ENCODE peak calls at places on chromosome 4, in ten cellular contexts. Y, D, C, T, P, R, A, E, N and H are unnamed samples.

GRCh38 chr4:3707423-3708102 is 58.6 kb upstream of the ADRA2C start:
- DNase-seq in T (no peak), E (no peak), Y (no peak), C (no peak), R (no peak), N (no peak), P (no peak), A (no peak), D (no peak), H (no peak)

GRCh38 chr4:24380953-24381506 is 203.3 kb downstream of the DHX15 start:
- DNase-seq in T (no peak), D (no peak), E (no peak), A (no peak), N (no peak), R (no peak), P (peak; percentile 73), C (no peak), Y (no peak), H (peak; percentile 73)

GRCh38 chr4:79030973-79031372 is 91.7 kb upstream of the PAQR3 start:
- DNase-seq in E (no peak), T (no peak), P (no peak), Y (no peak), R (no peak), N (no peak), C (no peak), A (no peak), D (no peak), H (no peak)

GRCh38 chr4:81196126-81196650 is 18.8 kb downstream of the PRKG2 start:
- DNase-seq in E (no peak), N (no peak), D (no peak), R (no peak), P (no peak), C (no peak), A (no peak), Y (no peak), T (no peak), H (no peak)

GRCh38 chr4:36024901-36025610 is 219.3 kb downstream of the ARAP2 start:
- DNase-seq in N (no peak), R (no peak), T (no peak), Y (no peak), D (no peak), P (no peak), E (no peak), A (no peak), C (no peak), H (peak; percentile 18)

GRCh38 chr4:16284050-16284449 is 57.8 kb upstream of the TAPT1 start:
- DNase-seq in E (no peak), P (no peak), C (no peak), A (no peak), N (no peak), Y (no peak), T (no peak), R (no peak), D (no peak), H (no peak)

GRCh38 chr4:168496834-168497233 is at the start of gene PALLD:
- DNase-seq in R (no peak), Y (peak; percentile 20), C (no peak), N (no peak), E (no peak), T (no peak), P (peak; percentile 59), D (no peak), A (no peak), H (peak; percentile 50)

GRCh38 chr4:165971446-165971845 is 98.4 kb downstream of the TLL1 start:
- DNase-seq in R (no peak), P (no peak), C (no peak), E (no peak), A (no peak), N (no peak), Y (no peak), D (no peak), T (no peak), H (no peak)

GRCh38 chr4:124139044-124139443 is 573.5 kb downstream of the ANKRD50 start:
- DNase-seq in Y (no peak), E (no peak), D (no peak), P (peak; percentile 8), T (no peak), C (no peak), N (no peak), R (no peak), A (no peak), H (peak; percentile 85)

GRCh38 chr4:77798385-77798784 is 20.8 kb downstream of the CNOT6L start:
- DNase-seq in P (no peak), N (no peak), T (no peak), D (no peak), E (no peak), Y (no peak), C (no peak), A (no peak), R (no peak), H (no peak)

GRCh38 chr4:2482693-2483092 is 13.8 kb downstream of the RNF4 start:
- DNase-seq in T (no peak), C (no peak), Y (no peak), E (peak; percentile 50), N (no peak), D (no peak), R (no peak), A (no peak), P (peak; percentile 30), H (peak; percentile 48)

GRCh38 chr4:162557516-162558106 is 393.8 kb upstream of the FSTL5 start:
- DNase-seq in Y (no peak), A (no peak), N (no peak), P (no peak), E (no peak), C (no peak), R (no peak), D (no peak), T (no peak), H (no peak)

GRCh38 chr4:60201052-60201673 is 999.0 kb upstream of the ADGRL3 start:
- DNase-seq in P (peak; percentile 60), R (no peak), A (peak; percentile 74), E (peak; percentile 1), Y (peak; percentile 4), N (no peak), C (peak; percentile 51), T (peak; percentile 42), D (no peak), H (peak; percentile 38)

GRCh38 chr4:22237846-22238513 is 277.9 kb downstream of the ADGRA3 start:
- DNase-seq in R (no peak), E (no peak), T (no peak), D (no peak), C (no peak), Y (no peak), A (no peak), P (peak; percentile 4), N (no peak), H (peak; percentile 18)

GRCh38 chr4:123559955-123560669 is 163.5 kb downstream of the SPRY1 start:
- DNase-seq in R (no peak), E (no peak), C (no peak), P (peak; percentile 49), N (no peak), Y (peak; percentile 8), T (no peak), D (no peak), A (no peak), H (peak; percentile 79)

GRCh38 chr4:99894998-99895397 is 771 bp upstream of the LAMTOR3 start:
- DNase-seq in C (no peak), Y (no peak), A (no peak), E (no peak), D (no peak), T (no peak), N (no peak), R (no peak), P (no peak), H (no peak)

GRCh38 chr4:148243837-148244236 is 198.4 kb downstream of the NR3C2 start:
- DNase-seq in C (no peak), E (no peak), N (no peak), R (no peak), A (no peak), T (no peak), D (no peak), P (no peak), Y (no peak), H (no peak)

GRCh38 chr4:184399505-184399893 is 74.9 kb downstream of the IRF2 start:
- DNase-seq in N (no peak), D (no peak), Y (no peak), P (no peak), A (no peak), C (no peak), T (no peak), R (no peak), E (no peak), H (no peak)

GRCh38 chr4:183638436-183638835 is 20.5 kb downstream of the RWDD4 start:
- DNase-seq in A (no peak), C (no peak), R (no peak), D (no peak), E (no peak), T (no peak), N (no peak), Y (no peak), P (no peak), H (no peak)

GRCh38 chr4:48180234-48180633 is 46.2 kb upstream of the TXK start:
- DNase-seq in A (no peak), D (no peak), C (no peak), T (no peak), Y (no peak), R (no peak), E (no peak), N (no peak), P (peak; percentile 22), H (peak; percentile 68)

GRCh38 chr4:114417214-114417613 is 181.4 kb upstream of the UGT8 start:
- DNase-seq in C (no peak), A (no peak), D (no peak), N (no peak), E (no peak), P (no peak), Y (peak; percentile 5), R (no peak), T (no peak), H (peak; percentile 28)

GRCh38 chr4:142416121-142416520 is 430.0 kb downstream of the INPP4B start:
- DNase-seq in R (no peak), P (no peak), A (no peak), Y (no peak), N (no peak), D (no peak), C (no peak), T (no peak), E (no peak), H (no peak)

GRCh38 chr4:15586046-15586445 is 69.1 kb downstream of the FBXL5 start:
- DNase-seq in Y (no peak), T (no peak), R (no peak), P (no peak), C (no peak), D (no peak), N (no peak), E (no peak), A (no peak), H (peak; percentile 38)

GRCh38 chr4:23135792-23136645 is 443.3 kb downstream of the GBA3 start:
- DNase-seq in D (no peak), E (no peak), Y (peak; percentile 17), R (no peak), P (peak; percentile 48), N (no peak), A (peak; percentile 39), T (no peak), C (no peak), H (peak; percentile 64)

GRCh38 chr4:86264269-86264668 is 95.6 kb downstream of the MAPK10 start:
- DNase-seq in C (no peak), E (no peak), D (no peak), R (no peak), P (no peak), Y (no peak), T (no peak), A (no peak), N (no peak), H (no peak)

GRCh38 chr4:20698382-20698781 is 1.9 kb upstream of the PACRGL start:
- DNase-seq in E (no peak), A (no peak), D (no peak), T (no peak), C (no peak), N (no peak), Y (no peak), P (no peak), R (no peak), H (peak; percentile 71)

GRCh38 chr4:15438939-15439524 is 11.2 kb downstream of the C1QTNF7 start:
- DNase-seq in Y (no peak), N (no peak), E (no peak), R (no peak), A (no peak), P (no peak), D (no peak), C (no peak), T (no peak), H (no peak)

GRCh38 chr4:168856312-168856711 is 153.7 kb downstream of the CBR4 start:
- DNase-seq in N (no peak), A (no peak), T (no peak), R (no peak), C (no peak), E (no peak), Y (no peak), P (peak; percentile 67), D (no peak), H (peak; percentile 62)